ENCODE peak calls at places on chromosome 17, in four cellular contexts. One of them, this sample, is unnamed.

GRCh38 chr17:13393841-13394710 is 207.7 kb downstream of the HS3ST3A1 start:
- DNase-seq in IMR-90: peak; percentile 94
- DNase-seq in mesendoderm: no peak
- DNase-seq in H9: no peak
- DNase-seq in this sample: no peak

GRCh38 chr17:19497616-19498015 is 36.0 kb upstream of the SLC47A1 start:
- DNase-seq in IMR-90: no peak
- DNase-seq in mesendoderm: no peak
- DNase-seq in H9: no peak
- DNase-seq in this sample: no peak

GRCh38 chr17:66271512-66271911 is 30.9 kb upstream of the PRKCA start:
- DNase-seq in IMR-90: no peak
- DNase-seq in mesendoderm: no peak
- DNase-seq in H9: no peak
- DNase-seq in this sample: no peak

GRCh38 chr17:62690168-62690897 is 62.9 kb downstream of the MRC2 start:
- DNase-seq in IMR-90: no peak
- DNase-seq in mesendoderm: no peak
- DNase-seq in H9: peak; percentile 37
- DNase-seq in this sample: no peak

GRCh38 chr17:69597898-69598692 is 183.6 kb downstream of the MAP2K6 start:
- DNase-seq in IMR-90: peak; percentile 85
- DNase-seq in mesendoderm: no peak
- DNase-seq in H9: no peak
- DNase-seq in this sample: no peak

GRCh38 chr17:50198026-50198669 is 3.3 kb downstream of the COL1A1 start:
- DNase-seq in IMR-90: peak; percentile 63
- DNase-seq in mesendoderm: peak; percentile 62
- DNase-seq in H9: no peak
- DNase-seq in this sample: no peak

GRCh38 chr17:50358177-50358576 is 12.3 kb downstream of the XYLT2 start:
- DNase-seq in IMR-90: no peak
- DNase-seq in mesendoderm: no peak
- DNase-seq in H9: no peak
- DNase-seq in this sample: no peak

GRCh38 chr17:74337834-74338500 is 11.9 kb downstream of the KIF19 start:
- DNase-seq in IMR-90: no peak
- DNase-seq in mesendoderm: no peak
- DNase-seq in H9: no peak
- DNase-seq in this sample: no peak

GRCh38 chr17:61260061-61260797 is 139.4 kb upstream of the TBX2 start:
- DNase-seq in IMR-90: peak; percentile 80
- DNase-seq in mesendoderm: peak; percentile 27
- DNase-seq in H9: no peak
- DNase-seq in this sample: no peak

GRCh38 chr17:78862073-78863023 is 21.7 kb upstream of the USP36 start:
- DNase-seq in IMR-90: peak; percentile 98
- DNase-seq in mesendoderm: peak; percentile 65
- DNase-seq in H9: no peak
- DNase-seq in this sample: no peak

GRCh38 chr17:4142107-4142900 is 526 bp downstream of the ZZEF1 start:
- DNase-seq in IMR-90: peak; percentile 17
- DNase-seq in mesendoderm: peak; percentile 50
- DNase-seq in H9: no peak
- DNase-seq in this sample: no peak

GRCh38 chr17:70089513-70090148 is 14.6 kb downstream of the KCNJ16 start:
- DNase-seq in IMR-90: no peak
- DNase-seq in mesendoderm: peak; percentile 34
- DNase-seq in H9: no peak
- DNase-seq in this sample: no peak

GRCh38 chr17:28381141-28381825 is 9.8 kb downstream of the SARM1 start:
- DNase-seq in IMR-90: no peak
- DNase-seq in mesendoderm: peak; percentile 82
- DNase-seq in H9: peak; percentile 92
- DNase-seq in this sample: peak; percentile 62

GRCh38 chr17:59423137-59423703 is 91.8 kb downstream of the YPEL2 start:
- DNase-seq in IMR-90: peak; percentile 24
- DNase-seq in mesendoderm: peak; percentile 89
- DNase-seq in H9: no peak
- DNase-seq in this sample: no peak

GRCh38 chr17:8821446-8822105 is 22.4 kb upstream of the MFSD6L start:
- DNase-seq in IMR-90: no peak
- DNase-seq in mesendoderm: no peak
- DNase-seq in H9: no peak
- DNase-seq in this sample: no peak

GRCh38 chr17:8318536-8318935 is 8.5 kb downstream of the ARHGEF15 start:
- DNase-seq in IMR-90: no peak
- DNase-seq in mesendoderm: no peak
- DNase-seq in H9: no peak
- DNase-seq in this sample: no peak

GRCh38 chr17:32320847-32321246 is 21.1 kb downstream of the C17orf75 start:
- DNase-seq in IMR-90: no peak
- DNase-seq in mesendoderm: no peak
- DNase-seq in H9: peak; percentile 27
- DNase-seq in this sample: no peak

GRCh38 chr17:1720856-1721386 is 3.6 kb upstream of the WDR81 start:
- DNase-seq in IMR-90: peak; percentile 56
- DNase-seq in mesendoderm: peak; percentile 70
- DNase-seq in H9: peak; percentile 83
- DNase-seq in this sample: no peak

GRCh38 chr17:69608114-69608513 is 193.6 kb downstream of the MAP2K6 start:
- DNase-seq in IMR-90: no peak
- DNase-seq in mesendoderm: no peak
- DNase-seq in H9: no peak
- DNase-seq in this sample: no peak

GRCh38 chr17:74924250-74924948 is at the start of gene OTOP2:
- DNase-seq in IMR-90: no peak
- DNase-seq in mesendoderm: no peak
- DNase-seq in H9: no peak
- DNase-seq in this sample: peak; percentile 67

GRCh38 chr17:72778161-72779151 is 314.0 kb downstream of the SLC39A11 start:
- DNase-seq in IMR-90: no peak
- DNase-seq in mesendoderm: no peak
- DNase-seq in H9: no peak
- DNase-seq in this sample: no peak

GRCh38 chr17:352421-353212 is at the start of gene RPH3AL:
- DNase-seq in IMR-90: no peak
- DNase-seq in mesendoderm: peak; percentile 72
- DNase-seq in H9: peak; percentile 54
- DNase-seq in this sample: no peak

GRCh38 chr17:38602453-38602852 is 3.3 kb downstream of the SRCIN1 start:
- DNase-seq in IMR-90: no peak
- DNase-seq in mesendoderm: no peak
- DNase-seq in H9: no peak
- DNase-seq in this sample: no peak

GRCh38 chr17:1455291-1455747 is 713 bp downstream of the CRK start:
- DNase-seq in IMR-90: peak; percentile 67
- DNase-seq in mesendoderm: peak; percentile 86
- DNase-seq in H9: peak; percentile 78
- DNase-seq in this sample: no peak

GRCh38 chr17:55454906-55455474 is 33.4 kb upstream of the MMD start:
- DNase-seq in IMR-90: peak; percentile 93
- DNase-seq in mesendoderm: no peak
- DNase-seq in H9: no peak
- DNase-seq in this sample: no peak

GRCh38 chr17:64063766-64064224 is 43.4 kb upstream of the ICAM2 start:
- DNase-seq in IMR-90: peak; percentile 27
- DNase-seq in mesendoderm: peak; percentile 91
- DNase-seq in H9: peak; percentile 94
- DNase-seq in this sample: peak; percentile 43

GRCh38 chr17:69814031-69814430 is 261.0 kb upstream of the KCNJ16 start:
- DNase-seq in IMR-90: no peak
- DNase-seq in mesendoderm: no peak
- DNase-seq in H9: no peak
- DNase-seq in this sample: no peak

GRCh38 chr17:59347975-59348391 is 16.5 kb downstream of the YPEL2 start:
- DNase-seq in IMR-90: no peak
- DNase-seq in mesendoderm: peak; percentile 93
- DNase-seq in H9: no peak
- DNase-seq in this sample: no peak

GRCh38 chr17:57595942-57596695 is 149.0 kb downstream of the CCDC182 start:
- DNase-seq in IMR-90: no peak
- DNase-seq in mesendoderm: no peak
- DNase-seq in H9: no peak
- DNase-seq in this sample: no peak

GRCh38 chr17:73427198-73427597 is 115.4 kb upstream of the CDC42EP4 start:
- DNase-seq in IMR-90: no peak
- DNase-seq in mesendoderm: no peak
- DNase-seq in H9: no peak
- DNase-seq in this sample: no peak

GRCh38 chr17:38560503-38561318 is 45.0 kb downstream of the SRCIN1 start:
- DNase-seq in IMR-90: peak; percentile 42
- DNase-seq in mesendoderm: peak; percentile 57
- DNase-seq in H9: peak; percentile 68
- DNase-seq in this sample: no peak

GRCh38 chr17:44358066-44358465 is 5.6 kb downstream of the FAM171A2 start:
- DNase-seq in IMR-90: no peak
- DNase-seq in mesendoderm: no peak
- DNase-seq in H9: no peak
- DNase-seq in this sample: no peak

GRCh38 chr17:728911-729310 is 3.5 kb upstream of the TLCD3A start:
- DNase-seq in IMR-90: no peak
- DNase-seq in mesendoderm: no peak
- DNase-seq in H9: no peak
- DNase-seq in this sample: no peak

GRCh38 chr17:21247859-21248258 is 5.4 kb downstream of the NATD1 start:
- DNase-seq in IMR-90: no peak
- DNase-seq in mesendoderm: no peak
- DNase-seq in H9: no peak
- DNase-seq in this sample: no peak

GRCh38 chr17:57762375-57762916 is 17.3 kb upstream of the CCDC182 start:
- DNase-seq in IMR-90: no peak
- DNase-seq in mesendoderm: no peak
- DNase-seq in H9: peak; percentile 53
- DNase-seq in this sample: no peak

GRCh38 chr17:47731396-47731795 is 1.6 kb upstream of the TBX21 start:
- DNase-seq in IMR-90: no peak
- DNase-seq in mesendoderm: no peak
- DNase-seq in H9: peak; percentile 21
- DNase-seq in this sample: no peak

GRCh38 chr17:7435676-7436555 is 681 bp downstream of the TMEM102 start:
- DNase-seq in IMR-90: no peak
- DNase-seq in mesendoderm: peak; percentile 84
- DNase-seq in H9: peak; percentile 91
- DNase-seq in this sample: peak; percentile 84

GRCh38 chr17:72654746-72655145 is 437.7 kb downstream of the SLC39A11 start:
- DNase-seq in IMR-90: no peak
- DNase-seq in mesendoderm: no peak
- DNase-seq in H9: no peak
- DNase-seq in this sample: no peak

DNA sequence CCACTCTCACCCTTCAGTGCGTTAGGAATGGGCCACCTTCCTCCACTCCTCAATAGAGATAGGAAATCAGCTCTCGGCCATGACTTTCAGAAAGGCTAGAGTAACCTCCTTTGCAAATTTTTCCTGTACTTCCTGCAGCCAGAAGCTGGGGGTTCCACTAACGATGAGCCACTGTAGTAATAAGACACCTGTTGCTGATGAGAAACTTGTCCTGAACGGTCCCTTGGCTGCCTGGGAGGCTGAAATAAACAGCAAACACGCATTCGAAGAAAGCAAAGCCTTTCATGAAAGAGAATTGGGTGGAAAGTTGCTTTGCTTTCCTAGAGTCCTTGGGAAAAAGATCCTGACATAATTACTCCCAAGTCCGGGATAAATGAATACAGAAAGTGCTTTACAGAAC is 190.8 kb upstream of the WSCD1 start:
- DNase-seq in IMR-90: no peak
- DNase-seq in mesendoderm: no peak
- DNase-seq in H9: no peak
- DNase-seq in this sample: no peak
- H4K5ac ChIP-seq in IMR-90: no peak overlapping the region
- H4K5ac ChIP-seq in mesendoderm: no peak overlapping the region
- H4K5ac ChIP-seq in H9: no peak overlapping the region
- H4K5ac ChIP-seq in this sample: no peak overlapping the region

GRCh38 chr17:14886200-14886739 is 378.9 kb downstream of the PMP22 start:
- DNase-seq in IMR-90: no peak
- DNase-seq in mesendoderm: peak; percentile 77
- DNase-seq in H9: peak; percentile 50
- DNase-seq in this sample: no peak

GRCh38 chr17:14882131-14882530 is 383.0 kb downstream of the PMP22 start:
- DNase-seq in IMR-90: peak; percentile 62
- DNase-seq in mesendoderm: no peak
- DNase-seq in H9: no peak
- DNase-seq in this sample: no peak
- H3K56ac ChIP-seq in IMR-90: no peak overlapping the region
- H3K56ac ChIP-seq in mesendoderm: no peak overlapping the region
- H3K56ac ChIP-seq in H9: no peak overlapping the region
- H3K56ac ChIP-seq in this sample: no peak overlapping the region

GRCh38 chr17:11239379-11239970 is 1.5 kb upstream of the SHISA6 start:
- DNase-seq in IMR-90: no peak
- DNase-seq in mesendoderm: no peak
- DNase-seq in H9: no peak
- DNase-seq in this sample: no peak
- H4K5ac ChIP-seq in IMR-90: no peak overlapping the region
- H4K5ac ChIP-seq in mesendoderm: no peak overlapping the region
- H4K5ac ChIP-seq in H9: no peak overlapping the region
- H4K5ac ChIP-seq in this sample: no peak overlapping the region

GRCh38 chr17:10618202-10618635 is 38.9 kb downstream of the MYH3 start:
- DNase-seq in IMR-90: peak; percentile 57
- DNase-seq in mesendoderm: peak; percentile 89
- DNase-seq in H9: peak; percentile 94
- DNase-seq in this sample: peak; percentile 79
- H3K56ac ChIP-seq in IMR-90: no peak overlapping the region
- H3K56ac ChIP-seq in mesendoderm: peak overlapping the region; percentile 47
- H3K56ac ChIP-seq in H9: no peak overlapping the region
- H3K56ac ChIP-seq in this sample: no peak overlapping the region

DNA sequence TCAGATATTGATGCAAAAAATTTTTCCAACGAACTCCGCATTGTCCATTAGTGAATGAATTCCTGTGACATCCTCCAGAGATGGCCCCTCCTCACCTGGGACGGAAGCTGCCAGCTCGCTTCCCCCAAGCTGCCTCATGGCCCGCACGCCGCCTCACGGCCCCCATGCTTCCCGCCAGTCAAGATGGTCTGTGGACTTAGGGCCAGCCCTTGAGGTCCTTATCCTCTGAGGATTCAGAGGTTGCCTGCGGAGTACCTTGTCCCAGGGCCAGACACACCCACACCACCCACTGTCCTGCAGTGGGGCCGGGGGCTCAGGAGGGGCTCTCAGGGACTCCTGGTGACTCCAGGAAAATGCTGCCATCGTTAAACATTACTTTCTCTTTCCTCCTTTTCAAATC is 73.6 kb downstream of the SEC14L1 start:
- DNase-seq in IMR-90: no peak
- DNase-seq in mesendoderm: no peak
- DNase-seq in H9: no peak
- DNase-seq in this sample: no peak
- H4K5ac ChIP-seq in IMR-90: no peak overlapping the region
- H4K5ac ChIP-seq in mesendoderm: no peak overlapping the region
- H4K5ac ChIP-seq in H9: no peak overlapping the region
- H4K5ac ChIP-seq in this sample: no peak overlapping the region

This sample was measured in H1.